ENCODE peak calls at places on chromosomes 1 and 21, in five cellular contexts. U is mesenchymal stem cell; R is lower lobe of right lung; J is CD8-positive, alpha-beta T cell; C is astrocyte. K is an unnamed sample.

GRCh38 chr1:53047737-53048344 is 14.2 kb upstream of the PODN start:
- DNase-seq in U (peak; percentile 72), J (no peak), R (no peak), C (peak; percentile 98), K (no peak)

GRCh38 chr1:181255270-181255929 is 166.9 kb downstream of the IER5 start:
- DNase-seq in J (no peak), R (no peak), C (peak; percentile 98), U (peak; percentile 9), K (no peak)

GRCh38 chr1:185966487-185966886 is 232.3 kb downstream of the HMCN1 start:
- DNase-seq in J (no peak), R (no peak), U (no peak), C (no peak), K (no peak)

GRCh38 chr1:186094170-186094569 is 280.9 kb downstream of the TPR start:
- DNase-seq in J (no peak), R (no peak), U (peak; percentile 59), C (peak; percentile 70), K (no peak)

GRCh38 chr21:41943468-41944250 is 10.2 kb downstream of the C2CD2 start:
- DNase-seq in C (no peak), U (no peak), R (no peak), J (no peak), K (no peak)

GRCh38 chr1:109513110-109513702 is 3.7 kb upstream of the AMIGO1 start:
- DNase-seq in U (no peak), C (no peak), J (no peak), R (no peak), K (no peak)

GRCh38 chr21:35926003-35926541 is 134.3 kb downstream of the SETD4 start:
- DNase-seq in U (no peak), C (no peak), J (no peak), R (no peak), K (no peak)

GRCh38 chr1:237166593-237167077 is 124.7 kb downstream of the RYR2 start:
- DNase-seq in J (no peak), R (no peak), C (no peak), U (no peak), K (no peak)

GRCh38 chr1:160403244-160403643 is 2.9 kb downstream of the VANGL2 start:
- DNase-seq in U (no peak), C (no peak), R (no peak), J (peak; percentile 23), K (no peak)

GRCh38 chr1:55813619-55814018 is 598.5 kb upstream of the USP24 start:
- DNase-seq in C (peak; percentile 48), U (peak; percentile 79), J (no peak), R (no peak), K (peak; percentile 78)

GRCh38 chr1:117061986-117062415 is 1.9 kb downstream of the TTF2 start:
- DNase-seq in J (no peak), C (peak; percentile 91), R (no peak), U (peak; percentile 89), K (no peak)

GRCh38 chr1:32651461-32652073 is 559 bp downstream of the RBBP4 start:
- DNase-seq in U (no peak), C (no peak), J (no peak), R (no peak), K (no peak)

GRCh38 chr1:22018583-22019559 is 17.4 kb downstream of the CELA3A start:
- DNase-seq in U (peak; percentile 90), J (peak; percentile 76), C (peak; percentile 85), R (peak; percentile 64), K (peak; percentile 49)
- H3K27ac ChIP-seq in U (peak overlapping the region; percentile 28), J (peak overlapping the region; percentile 61), C (peak overlapping the region; percentile 39), R (peak overlapping the region; percentile 40), K (no peak overlapping the region)

GRCh38 chr1:80535446-80535845 is 1265.3 kb upstream of the ADGRL2 start:
- DNase-seq in U (no peak), C (no peak), R (no peak), J (no peak), K (no peak)
- H3K4me1 ChIP-seq in U (peaks cover 2% of the 10 kb centered on the region), C (no peaks in the 10 kb centered on the region), R (no peaks in the 10 kb centered on the region), J (no peaks in the 10 kb centered on the region), K (no peaks in the 10 kb centered on the region)

DNA sequence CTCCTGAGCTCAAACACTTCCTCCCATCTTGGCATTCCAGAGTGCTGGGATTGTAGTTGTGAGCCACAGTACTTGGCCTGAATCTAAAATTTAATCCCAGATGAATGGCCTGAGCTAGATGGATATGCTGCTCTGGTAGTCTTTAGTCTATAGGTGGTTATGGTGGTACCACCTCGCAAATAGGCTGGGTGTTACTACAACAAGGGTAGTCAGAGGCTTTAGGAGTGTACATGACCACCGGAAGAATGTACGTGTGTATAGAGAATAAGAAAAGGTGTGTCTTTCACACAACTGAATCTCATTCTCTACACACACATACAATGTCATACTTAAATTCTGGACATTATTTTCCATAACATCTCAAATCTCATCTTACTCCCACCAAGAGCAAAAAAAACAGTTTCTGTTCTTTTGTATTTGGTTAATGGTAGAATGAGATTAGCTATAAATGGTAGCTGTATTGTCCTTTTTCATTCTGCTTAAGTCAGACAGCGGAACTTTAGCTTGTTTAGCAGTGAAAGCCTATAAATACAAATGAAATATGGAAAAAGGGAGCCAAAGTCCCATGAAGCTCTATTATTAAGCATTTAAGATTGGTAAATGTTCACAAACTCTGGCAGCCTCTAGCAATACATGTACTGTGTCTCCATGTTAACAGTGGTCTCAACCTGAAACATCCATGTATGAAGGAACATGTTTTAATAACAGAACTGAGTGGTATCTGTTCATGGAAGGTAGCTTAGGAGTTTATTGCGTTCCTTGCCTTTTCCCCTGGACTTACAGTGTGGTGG is 16.2 kb downstream of the CAP1 start:
- DNase-seq in U (no peak), R (no peak), C (no peak), J (peak; percentile 25), K (no peak)
- H3K27ac ChIP-seq in U (no peak overlapping the region), R (no peak overlapping the region), C (no peak overlapping the region), J (peak overlapping the region; percentile 12), K (no peak overlapping the region)

DNA sequence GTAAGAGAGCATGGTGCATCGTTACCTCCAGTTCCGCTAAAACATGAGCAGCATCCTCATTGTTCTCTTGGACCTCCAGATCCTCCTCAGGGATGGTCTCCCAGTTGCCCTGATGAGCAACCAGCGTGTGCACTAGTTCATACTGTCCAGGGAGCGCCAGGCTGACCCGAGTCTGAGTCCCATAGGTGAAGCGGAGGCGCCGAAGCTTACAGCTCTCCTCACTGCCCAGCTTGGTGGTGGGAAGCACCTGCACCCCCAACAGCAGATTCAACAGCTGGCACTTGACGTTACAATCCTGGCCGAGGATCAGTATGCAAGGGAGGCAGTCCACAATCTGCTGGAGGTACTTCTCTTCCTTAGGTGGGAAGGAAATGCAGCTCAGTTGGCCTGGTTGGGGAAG is 24.1 kb downstream of the DSTYK start:
- DNase-seq in J (no peak), C (no peak), U (no peak), R (no peak), K (no peak)
- H3K4me1 ChIP-seq in J (peaks cover 21% of the 10 kb centered on the region), C (no peaks in the 10 kb centered on the region), U (peaks cover 14% of the 10 kb centered on the region), R (peaks cover 48% of the 10 kb centered on the region), K (peaks cover 2% of the 10 kb centered on the region)

DNA sequence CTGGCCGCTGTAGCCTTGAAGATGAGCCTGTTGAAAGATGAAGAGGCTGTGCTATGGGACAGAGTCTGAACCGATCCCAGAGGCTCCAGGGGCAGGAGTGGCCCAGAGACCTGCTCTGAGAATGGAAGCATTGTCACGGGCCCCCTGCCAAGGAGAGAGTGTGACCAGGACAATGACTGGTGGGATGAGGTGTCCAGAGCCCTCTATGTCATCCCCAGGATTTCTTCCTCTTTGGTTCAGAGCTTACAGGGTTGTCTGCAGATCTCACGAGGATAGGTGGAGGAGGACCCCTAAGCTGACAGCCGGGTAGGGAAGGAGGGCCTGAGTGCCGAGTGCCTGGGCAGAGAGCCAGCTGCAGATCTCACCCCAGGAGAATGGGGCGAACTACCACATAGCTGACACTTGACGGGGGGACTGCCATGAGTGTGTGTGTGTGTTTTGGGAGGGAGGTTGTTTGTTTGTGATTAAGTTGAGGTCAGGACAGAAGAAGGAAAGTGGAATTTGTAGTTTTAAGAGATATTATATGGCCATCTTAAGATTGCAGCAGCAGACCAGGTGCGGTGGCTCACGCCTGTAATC is 25.4 kb downstream of the PIK3CD start:
- DNase-seq in J (no peak), R (no peak), U (no peak), C (no peak), K (no peak)
- H3K27ac ChIP-seq in J (no peak overlapping the region), R (no peak overlapping the region), U (no peak overlapping the region), C (no peak overlapping the region), K (no peak overlapping the region)

GRCh38 chr1:214473392-214473791 is 78.0 kb downstream of the PTPN14 start:
- DNase-seq in R (no peak), J (no peak), U (peak; percentile 89), C (peak; percentile 54), K (no peak)

GRCh38 chr1:214469290-214469689 is 82.1 kb downstream of the PTPN14 start:
- DNase-seq in U (no peak), J (no peak), R (no peak), C (no peak), K (no peak)

GRCh38 chr1:214472362-214472761 is 79.0 kb downstream of the PTPN14 start:
- DNase-seq in C (peak; percentile 44), U (peak; percentile 58), R (no peak), J (no peak), K (no peak)

GRCh38 chr1:214470132-214470531 is 81.3 kb downstream of the PTPN14 start:
- DNase-seq in C (no peak), U (no peak), R (no peak), J (no peak), K (no peak)

DNA sequence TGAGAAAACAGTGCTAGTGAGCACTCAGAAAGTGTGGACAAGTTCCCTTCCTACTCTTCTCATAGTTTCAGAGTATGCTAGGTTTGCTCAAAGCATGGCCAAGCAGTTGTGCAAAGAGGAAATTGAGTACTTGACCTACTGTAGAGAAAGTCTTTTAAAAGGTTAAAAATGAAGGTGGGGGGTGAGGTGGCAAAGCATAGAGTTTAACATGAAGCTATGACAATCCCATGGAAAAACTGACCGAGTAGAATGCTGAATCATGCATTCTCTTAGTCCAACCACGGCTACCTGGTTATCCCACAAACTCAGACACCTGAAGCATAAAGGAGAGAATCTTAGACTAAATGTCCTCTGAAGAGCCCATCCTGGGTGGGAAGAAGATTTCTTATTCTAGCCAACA is 79.9 kb downstream of the PTPN14 start:
- DNase-seq in U (peak; percentile 38), J (no peak), C (no peak), R (no peak), K (no peak)
- H3K4me1 ChIP-seq in U (peaks cover 12% of the 10 kb centered on the region), J (no peaks in the 10 kb centered on the region), C (peaks cover 41% of the 10 kb centered on the region), R (peaks cover 3% of the 10 kb centered on the region), K (peaks cover 6% of the 10 kb centered on the region)

DNA sequence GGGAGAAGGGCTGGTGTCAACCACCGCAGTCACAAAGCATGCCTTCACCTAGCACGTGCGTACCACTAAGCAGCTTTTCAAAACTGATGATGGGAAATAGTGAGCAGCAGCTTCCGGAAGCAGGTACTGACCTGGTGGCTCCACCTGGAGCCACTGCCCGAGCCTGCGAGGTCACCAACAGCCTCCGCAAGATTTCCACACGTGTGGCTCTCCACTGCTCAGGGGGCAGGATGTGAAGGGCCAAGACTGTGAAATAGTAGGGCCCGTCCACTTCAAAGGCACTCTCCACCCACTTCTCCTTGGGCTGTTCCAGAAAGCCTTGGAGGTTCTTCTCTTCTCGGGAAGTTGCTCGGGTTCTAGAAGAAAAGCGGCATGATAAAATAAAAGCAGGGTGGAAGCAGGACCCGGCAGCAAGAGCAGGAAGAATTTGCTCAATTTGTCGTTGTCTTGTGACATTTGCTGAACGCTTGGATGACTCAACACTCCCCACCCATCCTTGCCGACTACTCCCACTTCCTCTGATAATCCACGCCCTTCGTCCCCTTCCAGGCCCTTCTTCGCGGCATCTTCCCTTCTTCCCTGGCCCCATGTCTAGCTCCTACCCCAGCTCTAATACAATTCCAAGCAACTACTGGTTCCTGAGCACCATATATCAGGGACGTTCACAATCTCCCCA is 124.9 kb upstream of the IFFO2 start:
- DNase-seq in U (peak; percentile 74), C (peak; percentile 43), R (no peak), J (no peak), K (no peak)
- H3K27ac ChIP-seq in U (peak overlapping the region; percentile 76), C (peak overlapping the region; percentile 32), R (peak overlapping the region; percentile 68), J (no peak overlapping the region), K (peak overlapping the region; percentile 72)

GRCh38 chr21:26119906-26120305 is 50.7 kb downstream of the APP start:
- DNase-seq in U (no peak), R (no peak), J (no peak), C (peak; percentile 26), K (no peak)
- H3K4me1 ChIP-seq in U (peaks cover 6% of the 10 kb centered on the region), R (peaks cover 44% of the 10 kb centered on the region), J (no peaks in the 10 kb centered on the region), C (peaks cover 20% of the 10 kb centered on the region), K (peaks cover 6% of the 10 kb centered on the region)